ENCODE peak calls at places on chromosomes 12 and 14, in nine cellular contexts. U is A549, C is GM12878, Z is right lobe of liver, G is tibial nerve, L is GM12865, P is HCT116, F is bronchial epithelial cell, A is mammary epithelial cell. K is an unnamed sample.
A peak's percentile ranks its signal among the peaks of the same experiment; 100 is the strongest.

GRCh38 chr14:25197885-25198284 is 147.9 kb upstream of the STXBP6 start:
- DNase-seq in U (no peak), C (no peak), Z (no peak), G (no peak), L (no peak), P (no peak), F (no peak), A (no peak), K (no peak)

GRCh38 chr14:61493239-61493638 is 171.9 kb downstream of the PRKCH start:
- DNase-seq in U (peak; percentile 48), C (no peak), Z (no peak), G (no peak), L (no peak), P (no peak), F (peak; percentile 70), A (peak; percentile 41), K (no peak)

GRCh38 chr14:104440297-104440956 is 139.1 kb upstream of the C14orf180 start:
- DNase-seq in U (no peak), C (no peak), Z (peak; percentile 32), G (no peak), L (no peak), P (no peak), F (no peak), A (no peak), K (no peak)

GRCh38 chr12:47997321-47997720 is 7.0 kb downstream of the COL2A1 start:
- DNase-seq in U (no peak), C (no peak), Z (peak; percentile 77), G (no peak), L (no peak), P (no peak), F (no peak), A (peak; percentile 20), K (no peak)

GRCh38 chr12:57224973-57225679 is 4.4 kb upstream of the SHMT2 start:
- DNase-seq in U (no peak), C (no peak), Z (peak; percentile 77), G (no peak), L (peak; percentile 65), P (no peak), F (no peak), A (no peak), K (peak; percentile 55)

GRCh38 chr12:109946505-109946904 is 46.4 kb downstream of the TCHP start:
- DNase-seq in U (no peak), C (no peak), Z (no peak), G (no peak), L (no peak), P (no peak), F (peak; percentile 18), A (no peak), K (no peak)

GRCh38 chr14:71319646-71320045 is 412.4 kb downstream of the PCNX1 start:
- DNase-seq in U (peak; percentile 33), C (no peak), Z (no peak), G (no peak), L (peak; percentile 55), P (no peak), F (peak; percentile 40), A (no peak), K (no peak)

GRCh38 chr14:68890173-68890931 is 88.8 kb downstream of the ACTN1 start:
- DNase-seq in U (no peak), C (no peak), Z (no peak), G (peak; percentile 4), L (no peak), P (no peak), F (no peak), A (no peak), K (no peak)

GRCh38 chr12:42477931-42478330 is 111.6 kb downstream of the PRICKLE1 start:
- DNase-seq in U (no peak), C (no peak), Z (no peak), G (no peak), L (no peak), P (no peak), F (no peak), A (no peak), K (no peak)

GRCh38 chr12:31896514-31897039 is 62.6 kb upstream of the RESF1 start:
- DNase-seq in U (no peak), C (peak; percentile 99), Z (no peak), G (no peak), L (peak; percentile 99), P (no peak), F (peak; percentile 58), A (peak; percentile 49), K (peak; percentile 31)

GRCh38 chr12:47225356-47225755 is 145.6 kb upstream of the AMIGO2 start:
- DNase-seq in U (no peak), C (no peak), Z (no peak), G (no peak), L (no peak), P (no peak), F (no peak), A (no peak), K (no peak)

GRCh38 chr14:64700894-64701293 is 3.3 kb upstream of the PLEKHG3 start:
- DNase-seq in U (no peak), C (no peak), Z (no peak), G (no peak), L (no peak), P (no peak), F (no peak), A (no peak), K (no peak)
- H3K4me3 ChIP-seq in U (no peak overlapping the region), C (no peak overlapping the region), Z (no peak overlapping the region), G (no peak overlapping the region), L (no peak overlapping the region), P (no peak overlapping the region), F (no peak overlapping the region), A (no peak overlapping the region), K (no peak overlapping the region)

GRCh38 chr12:96652870-96653269 is 163.5 kb downstream of the CFAP54 start:
- DNase-seq in U (peak; percentile 6), C (no peak), Z (no peak), G (no peak), L (no peak), P (no peak), F (no peak), A (no peak), K (no peak)
- TF ChIP-seq CTCF in U (no peak), C (no peak), Z (no peak), G (no peak), L (no peak), P (no peak), F (no peak), A (no peak), K (no peak)

DNA sequence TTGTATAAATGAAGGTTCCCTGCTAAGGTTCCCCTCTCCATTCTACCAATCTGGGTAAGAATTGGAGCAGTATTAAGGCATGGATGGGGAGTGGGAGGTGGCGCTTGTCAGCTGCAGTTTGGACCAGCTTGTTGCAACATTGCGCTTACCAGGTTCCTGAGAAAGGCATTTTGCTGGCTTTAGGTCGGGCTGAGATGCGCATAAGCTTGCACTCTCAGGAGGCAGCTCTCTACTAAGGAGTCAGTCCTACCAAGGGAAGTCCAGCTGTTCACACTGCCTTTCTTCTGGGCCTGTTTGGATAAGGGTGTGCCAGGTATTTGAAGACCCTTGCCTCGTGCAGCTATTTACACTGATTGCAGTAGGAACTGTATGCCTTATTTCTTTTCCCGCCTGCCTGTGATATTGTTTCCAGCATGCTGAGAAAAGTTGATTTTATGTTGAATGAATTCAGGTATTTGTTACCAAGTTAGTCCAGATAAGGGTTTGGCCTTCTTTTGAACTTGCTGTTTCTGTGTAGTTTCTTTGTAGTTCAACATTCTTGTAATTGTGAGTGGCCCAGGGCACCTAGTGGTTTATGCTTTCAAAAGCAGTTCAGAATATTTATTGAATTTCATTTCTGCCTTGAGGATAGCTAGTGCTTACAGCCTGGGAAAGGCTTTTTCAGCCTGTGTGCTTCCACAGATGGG is 2.6 kb downstream of the MLEC start:
- DNase-seq in U (no peak), C (no peak), Z (no peak), G (no peak), L (no peak), P (no peak), F (no peak), A (no peak), K (no peak)
- H3K4me3 ChIP-seq in U (peak overlapping the region; percentile 97), C (peak overlapping the region; percentile 97), Z (peak overlapping the region; percentile 99), G (peak overlapping the region; percentile 78), L (peak overlapping the region; percentile 90), P (no peak overlapping the region), F (no peak overlapping the region), A (peak overlapping the region; percentile 98), K (peak overlapping the region; percentile 97)

GRCh38 chr12:23014749-23015148 is 389.8 kb downstream of the ETNK1 start:
- DNase-seq in U (no peak), C (no peak), Z (no peak), G (no peak), L (no peak), P (no peak), F (peak; percentile 29), A (no peak), K (no peak)
- TF ChIP-seq CTCF in U (no peak), C (no peak), Z (no peak), G (no peak), L (no peak), P (no peak), F (peak; percentile 10), A (peak; percentile 31), K (no peak)

GRCh38 chr12:69388371-69388770 is 28.8 kb downstream of the YEATS4 start:
- DNase-seq in U (peak; percentile 68), C (no peak), Z (no peak), G (no peak), L (peak; percentile 47), P (peak; percentile 34), F (peak; percentile 67), A (peak; percentile 37), K (no peak)

GRCh38 chr12:69386921-69387320 is 27.4 kb downstream of the YEATS4 start:
- DNase-seq in U (no peak), C (no peak), Z (no peak), G (no peak), L (no peak), P (no peak), F (no peak), A (no peak), K (no peak)

GRCh38 chr12:69392146-69392928 is 32.8 kb downstream of the YEATS4 start:
- DNase-seq in U (no peak), C (no peak), Z (no peak), G (no peak), L (peak; percentile 5), P (no peak), F (peak; percentile 82), A (peak; percentile 14), K (no peak)

GRCh38 chr12:69385038-69385437 is 25.5 kb downstream of the YEATS4 start:
- DNase-seq in U (no peak), C (no peak), Z (no peak), G (no peak), L (no peak), P (no peak), F (peak; percentile 70), A (no peak), K (no peak)

GRCh38 chr12:69389836-69390235 is 30.3 kb downstream of the YEATS4 start:
- DNase-seq in U (peak; percentile 31), C (no peak), Z (no peak), G (no peak), L (no peak), P (no peak), F (no peak), A (no peak), K (no peak)
- H3K4me3 ChIP-seq in U (no peak overlapping the region), C (no peak overlapping the region), Z (no peak overlapping the region), G (no peak overlapping the region), L (no peak overlapping the region), P (no peak overlapping the region), F (no peak overlapping the region), A (no peak overlapping the region), K (no peak overlapping the region)

GRCh38 chr12:106149096-106149784 is 10.5 kb upstream of the NUAK1 start:
- DNase-seq in U (peak; percentile 45), C (no peak), Z (no peak), G (no peak), L (no peak), P (peak; percentile 33), F (no peak), A (no peak), K (no peak)
- TF ChIP-seq CTCF in U (peak; percentile 83), C (peak; percentile 43), Z (peak; percentile 59), G (peak; percentile 54), L (peak; percentile 30), P (peak; percentile 56), F (peak; percentile 69), A (peak; percentile 82), K (peak; percentile 72)